ENCODE peak calls at places on chromosomes 1 and 21, in six cellular contexts. G is NCI-H1694; L is WTC11; K is fibroblast of lung; J is activated naive CD4-positive, alpha-beta T cell; R is choroid plexus epithelial cell. Z is an unnamed sample.

GRCh38 chr1:241647658-241648057 is 4.4 kb upstream of the WDR64 start:
- DNase-seq in J (no peak), L (no peak), K (no peak), R (no peak), G (no peak), Z (no peak)

GRCh38 chr1:204128964-204129896 is 22.6 kb downstream of the ETNK2 start:
- DNase-seq in J (no peak), R (peak), L (peak), G (peak), K (peak), Z (peak)

GRCh38 chr1:51642739-51643142 is 25.8 kb downstream of the OSBPL9 start:
- DNase-seq in J (no peak), L (no peak), G (no peak), K (peak), R (peak), Z (no peak)

GRCh38 chr1:74570797-74571492 is 58.5 kb upstream of the LRRC53 start:
- DNase-seq in J (no peak), G (peak), L (no peak), R (no peak), K (no peak), Z (no peak)

GRCh38 chr1:99613716-99614115 is 32.2 kb upstream of the PALMD start:
- DNase-seq in R (peak), L (no peak), G (no peak), K (peak), J (no peak), Z (no peak)

GRCh38 chr1:182768973-182769372 is 20.6 kb upstream of the NPL start:
- DNase-seq in L (no peak), J (no peak), K (no peak), G (no peak), R (peak), Z (no peak)

GRCh38 chr1:178713270-178713669 is 11.8 kb upstream of the RALGPS2 start:
- DNase-seq in J (no peak), L (no peak), R (no peak), G (no peak), K (no peak), Z (no peak)

GRCh38 chr1:163410073-163410522 is 88.3 kb downstream of the NUF2 start:
- DNase-seq in K (peak), R (peak), L (peak), J (no peak), G (peak), Z (peak)

GRCh38 chr1:169426174-169426716 is 1.0 kb downstream of the CCDC181 start:
- DNase-seq in R (no peak), G (no peak), K (no peak), L (no peak), J (no peak), Z (no peak)

GRCh38 chr1:31715097-31715872 is 11.5 kb upstream of the COL16A1 start:
- DNase-seq in G (no peak), L (peak), R (peak), J (no peak), K (peak), Z (peak)

GRCh38 chr21:45056505-45056904 is 17.9 kb upstream of the ADARB1 start:
- DNase-seq in G (no peak), R (no peak), J (no peak), K (no peak), L (no peak), Z (no peak)

GRCh38 chr1:232192781-232193450 is 437.0 kb downstream of the SIPA1L2 start:
- DNase-seq in J (no peak), G (no peak), L (no peak), K (no peak), R (peak), Z (no peak)

GRCh38 chr1:59687081-59687480 is 127.7 kb upstream of the HOOK1 start:
- DNase-seq in G (peak), L (no peak), K (no peak), J (no peak), R (no peak), Z (no peak)

GRCh38 chr1:234069760-234070159 is 165.3 kb downstream of the SLC35F3 start:
- DNase-seq in R (peak), G (peak), K (no peak), J (no peak), L (no peak), Z (no peak)

GRCh38 chr1:185720633-185721272 is 13.4 kb upstream of the HMCN1 start:
- DNase-seq in R (peak), J (no peak), K (peak), L (no peak), G (peak), Z (no peak)

GRCh38 chr1:43924516-43924915 is 9.1 kb upstream of the ARTN start:
- DNase-seq in K (no peak), G (no peak), R (no peak), J (no peak), L (no peak), Z (no peak)

GRCh38 chr1:151807131-151807530 is 1.9 kb upstream of the LINGO4 start:
- DNase-seq in J (no peak), L (no peak), K (no peak), G (no peak), R (no peak), Z (no peak)

GRCh38 chr1:241998412-241998921 is 431 bp downstream of the MAP1LC3C start:
- DNase-seq in J (peak), G (no peak), R (peak), K (peak), L (peak), Z (peak)

GRCh38 chr1:240515505-240515904 is 96.5 kb downstream of the GREM2 start:
- DNase-seq in R (peak), J (no peak), L (no peak), G (no peak), K (no peak), Z (no peak)

GRCh38 chr1:10529772-10530171 is 55.0 kb downstream of the PEX14 start:
- DNase-seq in R (no peak), L (no peak), K (no peak), G (no peak), J (no peak), Z (no peak)